ENCODE peak calls at places on chromosomes 6 and 20, in nine cellular contexts. T, J, M, Y, N, F, W, H and Z are unnamed samples.

GRCh38 chr20:10793741-10794140 is 119.9 kb upstream of the JAG1 start:
- DNase-seq in T (no peak), J (peak; percentile 4), M (no peak), Y (peak; percentile 78), N (no peak), F (no peak), W (no peak), H (no peak), Z (no peak)

GRCh38 chr6:31702421-31702818 is 704 bp downstream of the ABHD16A start:
- DNase-seq in T (no peak), J (no peak), M (peak; percentile 25), Y (no peak), N (no peak), F (peak; percentile 62), W (no peak), H (no peak), Z (no peak)

GRCh38 chr6:123329337-123329736 is 307.4 kb downstream of the TRDN start:
- DNase-seq in T (no peak), J (no peak), M (no peak), Y (no peak), N (no peak), F (no peak), W (no peak), H (no peak), Z (no peak)

GRCh38 chr20:1952737-1953530 is 40.9 kb downstream of the PDYN start:
- DNase-seq in T (no peak), J (no peak), M (no peak), Y (no peak), N (peak; percentile 96), F (no peak), W (no peak), H (no peak), Z (no peak)

GRCh38 chr6:136803589-136803988 is 11.3 kb upstream of the MAP3K5 start:
- DNase-seq in T (no peak), J (no peak), M (no peak), Y (no peak), N (no peak), F (no peak), W (no peak), H (no peak), Z (no peak)

GRCh38 chr20:46939031-46939430 is 44.4 kb downstream of the EYA2 start:
- DNase-seq in T (no peak), J (no peak), M (no peak), Y (no peak), N (no peak), F (no peak), W (peak; percentile 55), H (no peak), Z (no peak)

GRCh38 chr6:140893432-140893831 is 1239.3 kb upstream of the GJE1 start:
- DNase-seq in T (no peak), J (no peak), M (no peak), Y (no peak), N (no peak), F (no peak), W (no peak), H (no peak), Z (no peak)

GRCh38 chr20:63656451-63656850 is 1.7 kb upstream of the RTEL1 start:
- DNase-seq in T (no peak), J (no peak), M (no peak), Y (no peak), N (no peak), F (no peak), W (no peak), H (no peak), Z (no peak)

GRCh38 chr6:145453376-145453775 is 281.9 kb downstream of the EPM2A start:
- DNase-seq in T (no peak), J (no peak), M (no peak), Y (no peak), N (peak; percentile 45), F (peak; percentile 33), W (peak; percentile 12), H (no peak), Z (no peak)

GRCh38 chr20:11447371-11448100 is 470.2 kb upstream of the BTBD3 start:
- DNase-seq in T (no peak), J (no peak), M (no peak), Y (no peak), N (no peak), F (no peak), W (no peak), H (no peak), Z (no peak)

GRCh38 chr6:4599924-4600323 is 176.3 kb upstream of the CDYL start:
- DNase-seq in T (no peak), J (no peak), M (no peak), Y (no peak), N (no peak), F (peak; percentile 42), W (peak; percentile 37), H (no peak), Z (no peak)

GRCh38 chr6:119575721-119576120 is 226.2 kb upstream of the MAN1A1 start:
- DNase-seq in T (no peak), J (no peak), M (no peak), Y (no peak), N (peak; percentile 26), F (peak; percentile 34), W (no peak), H (no peak), Z (no peak)

GRCh38 chr20:63036266-63036665 is 29.5 kb upstream of the BHLHE23 start:
- DNase-seq in T (peak; percentile 26), J (no peak), M (no peak), Y (no peak), N (no peak), F (no peak), W (no peak), H (peak; percentile 6), Z (no peak)

GRCh38 chr6:40538556-40538955 is 48.6 kb downstream of the LRFN2 start:
- DNase-seq in T (no peak), J (no peak), M (no peak), Y (no peak), N (no peak), F (no peak), W (no peak), H (no peak), Z (no peak)

GRCh38 chr20:56422131-56422823 is 10.2 kb downstream of the CASS4 start:
- DNase-seq in T (no peak), J (no peak), M (no peak), Y (no peak), N (no peak), F (peak; percentile 63), W (peak; percentile 38), H (no peak), Z (no peak)

GRCh38 chr6:134537146-134537555 is 219.2 kb upstream of the SGK1 start:
- DNase-seq in T (no peak), J (no peak), M (no peak), Y (no peak), N (no peak), F (peak; percentile 68), W (peak; percentile 92), H (no peak), Z (no peak)

GRCh38 chr20:45576995-45577394 is 2.1 kb downstream of the WFDC8 start:
- DNase-seq in T (no peak), J (no peak), M (no peak), Y (no peak), N (no peak), F (peak; percentile 4), W (no peak), H (no peak), Z (no peak)

GRCh38 chr6:123000244-123000770 is 4.3 kb downstream of the CLVS2 start:
- DNase-seq in T (no peak), J (no peak), M (no peak), Y (no peak), N (no peak), F (no peak), W (no peak), H (no peak), Z (no peak)